ENCODE peak calls at places on chromosomes 5 and 9, in ten cellular contexts. D, X, I, U, E, J, H, G, S and B are unnamed samples.

GRCh38 chr5:25414746-25415145 is 770.0 kb upstream of the CDH10 start:
- DNase-seq in D (no peak), X (no peak), I (no peak), U (no peak), E (no peak), J (no peak), H (no peak), G (peak; percentile 44), S (no peak), B (no peak)

GRCh38 chr5:66805514-66806430 is 209.6 kb downstream of the MAST4 start:
- DNase-seq in D (no peak), X (no peak), I (no peak), U (no peak), E (no peak), J (no peak), H (no peak), G (no peak), S (no peak), B (no peak)

GRCh38 chr5:100496296-100496695 is 38.9 kb upstream of the FAM174A start:
- DNase-seq in D (no peak), X (no peak), I (no peak), U (no peak), E (no peak), J (no peak), H (no peak), G (peak; percentile 9), S (no peak), B (no peak)

GRCh38 chr5:96198673-96199072 is 234.4 kb downstream of the PCSK1 start:
- DNase-seq in D (no peak), X (no peak), I (no peak), U (no peak), E (no peak), J (no peak), H (no peak), G (peak; percentile 73), S (no peak), B (no peak)

GRCh38 chr5:14105717-14106435 is 37.3 kb upstream of the TRIO start:
- DNase-seq in D (no peak), X (no peak), I (peak; percentile 84), U (no peak), E (peak; percentile 29), J (no peak), H (no peak), G (peak; percentile 90), S (no peak), B (no peak)

GRCh38 chr5:170755679-170756456 is 27.7 kb upstream of the GABRP start:
- DNase-seq in D (no peak), X (no peak), I (no peak), U (no peak), E (peak; percentile 70), J (peak; percentile 70), H (no peak), G (no peak), S (no peak), B (no peak)

GRCh38 chr5:112552791-112553190 is 133.7 kb upstream of the EPB41L4A start:
- DNase-seq in D (no peak), X (no peak), I (no peak), U (no peak), E (no peak), J (no peak), H (no peak), G (no peak), S (no peak), B (no peak)

GRCh38 chr9:106920091-106920490 is 57.1 kb downstream of the ZNF462 start:
- DNase-seq in D (no peak), X (no peak), I (no peak), U (no peak), E (no peak), J (no peak), H (no peak), G (no peak), S (no peak), B (no peak)

GRCh38 chr9:419571-420156 is 205.0 kb downstream of the DOCK8 start:
- DNase-seq in D (no peak), X (no peak), I (peak; percentile 82), U (no peak), E (no peak), J (no peak), H (peak; percentile 51), G (peak; percentile 68), S (no peak), B (no peak)

GRCh38 chr5:78597858-78598415 is 50.6 kb downstream of the LHFPL2 start:
- DNase-seq in D (no peak), X (no peak), I (peak; percentile 76), U (no peak), E (no peak), J (no peak), H (no peak), G (peak; percentile 81), S (no peak), B (no peak)

GRCh38 chr5:158935215-158935614 is 164.5 kb downstream of the EBF1 start:
- DNase-seq in D (no peak), X (no peak), I (no peak), U (no peak), E (no peak), J (no peak), H (no peak), G (no peak), S (no peak), B (no peak)

GRCh38 chr5:126369083-126369482 is 54.1 kb upstream of the GRAMD2B start:
- DNase-seq in D (no peak), X (no peak), I (no peak), U (no peak), E (no peak), J (no peak), H (no peak), G (no peak), S (no peak), B (no peak)

GRCh38 chr9:89372230-89372816 is 54.0 kb downstream of the SECISBP2 start:
- DNase-seq in D (no peak), X (no peak), I (no peak), U (no peak), E (no peak), J (no peak), H (no peak), G (no peak), S (no peak), B (no peak)

GRCh38 chr9:126842977-126843799 is 17.3 kb upstream of the ZBTB34 start:
- DNase-seq in D (no peak), X (no peak), I (no peak), U (no peak), E (no peak), J (no peak), H (no peak), G (no peak), S (no peak), B (no peak)

GRCh38 chr5:54844905-54845566 is 140.4 kb downstream of the ESM1 start:
- DNase-seq in D (no peak), X (no peak), I (peak; percentile 53), U (no peak), E (no peak), J (no peak), H (no peak), G (peak; percentile 77), S (no peak), B (no peak)

DNA sequence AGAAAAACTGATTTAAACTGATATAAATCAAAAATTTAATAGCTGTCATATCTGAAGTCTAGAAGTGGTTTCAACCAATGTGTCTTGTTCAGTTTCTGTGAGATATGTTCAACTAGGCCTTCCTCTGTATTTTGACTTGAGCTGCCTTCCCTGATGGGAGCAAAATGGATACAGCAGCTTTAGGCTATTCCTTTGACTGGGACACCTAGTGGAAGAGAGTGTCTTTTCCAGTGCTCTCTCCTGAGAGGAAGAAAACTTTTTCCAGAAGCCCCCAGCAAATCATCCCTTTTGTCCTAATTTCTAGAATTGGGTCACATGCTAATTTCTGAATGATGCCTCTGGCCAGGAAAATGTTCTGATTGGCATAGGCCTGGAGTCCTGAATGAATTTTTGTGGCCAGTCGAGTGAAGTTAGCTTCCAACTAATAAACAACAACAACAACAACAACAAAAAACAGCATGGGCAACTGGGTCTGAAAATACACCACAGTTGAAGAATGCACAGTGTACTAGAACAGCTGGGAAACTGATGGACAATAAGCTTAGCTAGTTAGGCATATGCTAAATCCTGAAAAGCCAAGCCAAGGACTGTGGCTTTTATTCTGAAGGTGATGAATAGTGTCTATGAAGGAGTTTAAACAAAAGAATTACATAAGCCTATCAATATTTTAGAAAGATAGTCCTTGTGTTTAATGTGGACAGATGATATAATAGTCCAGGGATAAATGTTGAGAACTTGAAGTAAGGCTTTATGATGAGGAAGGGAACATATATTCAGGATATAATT is 125.7 kb downstream of the FBN2 start:
- DNase-seq in D (no peak), X (no peak), I (no peak), U (no peak), E (no peak), J (no peak), H (no peak), G (no peak), S (no peak), B (no peak)
- TF ChIP-seq CTCF in D (no peak), X (no peak), I (peak; percentile 2), U (no peak), E (no peak), J (no peak), H (no peak), G (no peak), S (no peak), B (no peak)

DNA sequence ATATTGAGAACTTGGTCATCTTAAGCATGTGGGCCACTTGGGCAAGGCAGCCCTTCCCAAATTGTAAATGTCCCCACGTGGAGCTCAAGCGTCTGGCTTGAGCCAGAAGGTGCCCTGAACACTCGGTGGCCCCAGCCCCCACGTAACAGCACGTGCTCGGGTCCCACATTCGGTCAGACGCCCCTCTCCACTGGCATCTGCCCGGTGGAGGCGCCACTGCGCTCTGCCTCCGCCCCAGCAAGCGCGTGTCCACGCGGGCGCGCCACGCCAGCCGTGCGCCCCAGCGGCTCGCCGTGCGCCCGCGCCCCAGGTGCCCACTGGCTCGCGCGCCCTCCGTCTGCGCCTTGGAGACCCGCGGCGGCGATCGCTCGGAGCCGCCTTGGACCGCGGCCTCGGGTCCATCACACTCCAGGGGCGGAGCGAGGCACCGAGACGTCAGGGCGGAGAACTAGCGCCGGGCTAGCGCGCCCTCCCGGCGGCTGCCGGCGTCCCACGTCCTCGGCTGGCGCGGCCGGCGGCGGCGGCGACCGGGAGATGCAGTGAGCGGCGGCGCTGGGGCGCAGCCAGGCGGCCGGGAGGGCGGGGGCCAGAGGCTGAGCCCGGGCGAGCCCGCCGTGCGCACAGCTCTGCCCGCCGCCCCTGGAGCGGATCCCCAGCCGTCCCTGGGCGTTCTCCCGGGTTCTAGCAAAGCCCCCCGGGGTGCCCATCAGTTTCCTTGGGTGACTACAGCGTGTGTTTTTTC is at the start of gene PALM2AKAP2:
- DNase-seq in D (peak; percentile 76), X (peak; percentile 65), I (no peak), U (peak; percentile 63), E (peak; percentile 47), J (peak; percentile 60), H (no peak), G (peak; percentile 58), S (peak; percentile 77), B (no peak)
- TF ChIP-seq CTCF in D (no peak), X (no peak), I (peak; percentile 28), U (peak; percentile 42), E (no peak), J (no peak), H (peak; percentile 33), G (peak; percentile 39), S (no peak), B (no peak)

GRCh38 chr9:130893250-130894101 is 3.1 kb downstream of the QRFP start:
- DNase-seq in D (peak; percentile 51), X (peak; percentile 41), I (no peak), U (no peak), E (no peak), J (no peak), H (no peak), G (no peak), S (no peak), B (peak; percentile 90)
- TF ChIP-seq CTCF in D (no peak), X (no peak), I (peak; percentile 59), U (no peak), E (no peak), J (peak; percentile 35), H (no peak), G (no peak), S (no peak), B (peak; percentile 72)

GRCh38 chr9:92609142-92609500 is 60.8 kb downstream of the IPPK start:
- DNase-seq in D (no peak), X (no peak), I (no peak), U (no peak), E (no peak), J (no peak), H (no peak), G (no peak), S (no peak), B (no peak)
- TF ChIP-seq CTCF in D (no peak), X (no peak), I (no peak), U (no peak), E (no peak), J (no peak), H (no peak), G (no peak), S (no peak), B (no peak)